ENCODE peak calls at places on chromosomes 11 and 22, in six cellular contexts. T is PC-3; Z is GM12878; S is fibroblast of lung; A is effector memory CD8-positive, alpha-beta T cell; R is T-helper 9 cell. K is an unnamed sample.

GRCh38 chr11:31809857-31810778 is 1.0 kb downstream of the PAX6 start:
- DNase-seq in Z (no peak), R (no peak), A (no peak), S (peak; percentile 52), T (peak; percentile 43), K (no peak)

GRCh38 chr11:11500744-11501487 is 120.9 kb downstream of the GALNT18 start:
- DNase-seq in A (no peak), Z (no peak), R (no peak), T (no peak), S (no peak), K (no peak)

GRCh38 chr22:29343313-29343805 is 27.9 kb upstream of the RASL10A start:
- DNase-seq in T (peak; percentile 47), A (no peak), S (peak; percentile 81), R (no peak), Z (no peak), K (no peak)

GRCh38 chr11:22389526-22390282 is 51.5 kb downstream of the SLC17A6 start:
- DNase-seq in T (no peak), S (no peak), R (no peak), A (no peak), Z (no peak), K (no peak)

GRCh38 chr11:133343951-133344350 is 188.3 kb downstream of the OPCML start:
- DNase-seq in R (no peak), T (no peak), A (no peak), S (peak; percentile 92), Z (no peak), K (no peak)

GRCh38 chr11:94450061-94450460 is 43.6 kb downstream of the MRE11 start:
- DNase-seq in A (no peak), R (no peak), T (peak; percentile 21), Z (no peak), S (peak; percentile 27), K (no peak)

GRCh38 chr11:123573291-123573690 is 81.1 kb downstream of the SCN3B start:
- DNase-seq in S (no peak), A (no peak), R (no peak), T (no peak), Z (no peak), K (no peak)

GRCh38 chr11:66768088-66768521 is 39.1 kb upstream of the SPTBN2 start:
- DNase-seq in R (no peak), Z (no peak), S (peak; percentile 56), A (no peak), T (no peak), K (no peak)